ENCODE peak calls at places on chromosomes 16 and 17, in ten cellular contexts. R, K, Z, C, V, E, L, H, Q and F are unnamed samples.

GRCh38 chr16:21167929-21168602 is 9.6 kb downstream of the LDAF1 start:
- DNase-seq in R (no peak), K (no peak), Z (no peak), C (no peak), V (no peak), E (no peak), L (no peak), H (no peak), Q (no peak), F (no peak)

GRCh38 chr16:2212362-2213324 is 2.0 kb upstream of the BRICD5 start:
- DNase-seq in R (no peak), K (no peak), Z (no peak), C (no peak), V (no peak), E (no peak), L (no peak), H (no peak), Q (no peak), F (no peak)

GRCh38 chr16:75288596-75289120 is 37.2 kb upstream of the BCAR1 start:
- DNase-seq in R (no peak), K (no peak), Z (no peak), C (no peak), V (no peak), E (no peak), L (no peak), H (no peak), Q (no peak), F (no peak)

GRCh38 chr17:72715906-72716572 is 376.4 kb downstream of the SLC39A11 start:
- DNase-seq in R (no peak), K (no peak), Z (peak), C (no peak), V (peak), E (no peak), L (peak), H (peak), Q (peak), F (no peak)

GRCh38 chr17:44187131-44187899 is 543 bp downstream of the TMUB2 start:
- DNase-seq in R (no peak), K (no peak), Z (no peak), C (no peak), V (no peak), E (no peak), L (no peak), H (no peak), Q (no peak), F (no peak)

GRCh38 chr17:44912763-44913544 is 2.3 kb downstream of the GFAP start:
- DNase-seq in R (no peak), K (no peak), Z (no peak), C (no peak), V (peak), E (no peak), L (no peak), H (no peak), Q (no peak), F (no peak)

GRCh38 chr16:51701025-51701424 is 550.0 kb upstream of the SALL1 start:
- DNase-seq in R (no peak), K (no peak), Z (no peak), C (no peak), V (no peak), E (no peak), L (no peak), H (no peak), Q (no peak), F (no peak)

GRCh38 chr17:21034350-21035235 is 8.2 kb downstream of the USP22 start:
- DNase-seq in R (no peak), K (no peak), Z (no peak), C (no peak), V (no peak), E (no peak), L (no peak), H (no peak), Q (no peak), F (no peak)

GRCh38 chr17:37791434-37791833 is 46.6 kb upstream of the HNF1B start:
- DNase-seq in R (no peak), K (no peak), Z (no peak), C (no peak), V (no peak), E (no peak), L (no peak), H (no peak), Q (no peak), F (no peak)

GRCh38 chr17:7881655-7882054 is 6.9 kb upstream of the CHD3 start:
- DNase-seq in R (peak), K (peak), Z (peak), C (no peak), V (peak), E (no peak), L (no peak), H (peak), Q (no peak), F (no peak)

GRCh38 chr17:9363440-9364350 is 211.9 kb downstream of the STX8 start:
- DNase-seq in R (no peak), K (no peak), Z (no peak), C (no peak), V (no peak), E (no peak), L (peak), H (no peak), Q (no peak), F (no peak)

GRCh38 chr17:75592364-75593020 is 4.9 kb downstream of the MYO15B start:
- DNase-seq in R (no peak), K (no peak), Z (no peak), C (no peak), V (no peak), E (no peak), L (no peak), H (no peak), Q (no peak), F (no peak)